ENCODE peak calls at places on chromosomes 11 and 22, in four cellular contexts. A is HepG2, B is K562, I is GM12878. S is an unnamed sample.

GRCh38 chr22:22157500-22157822 is 87.1 kb upstream of the VPREB1 start:
- DNase-seq in A (no peak), B (no peak), I (no peak), S (no peak)

GRCh38 chr22:17672417-17672991 is 33.9 kb downstream of the BCL2L13 start:
- DNase-seq in A (no peak), I (no peak), B (peak), S (no peak)

GRCh38 chr11:70732493-70733206 is 334.3 kb downstream of the CTTN start:
- DNase-seq in I (no peak), A (no peak), B (no peak), S (no peak)

GRCh38 chr11:129865701-129866100 is 29.7 kb downstream of the NFRKB start:
- DNase-seq in B (no peak), A (no peak), I (no peak), S (no peak)

GRCh38 chr11:10688401-10688800 is 5.2 kb downstream of the IRAG1 start:
- DNase-seq in B (peak), A (no peak), I (no peak), S (peak)

GRCh38 chr22:36853407-36854099 is 7.3 kb upstream of the NCF4 start:
- DNase-seq in B (peak), A (peak), I (no peak), S (peak)

GRCh38 chr11:118916842-118917388 is 8.8 kb downstream of the BCL9L start:
- DNase-seq in I (no peak), B (peak), A (peak), S (peak)

GRCh38 chr11:113974741-113975470 is at the start of gene HTR3A:
- DNase-seq in I (no peak), B (peak), A (peak), S (peak)

GRCh38 chr11:78351193-78351592 is 66.4 kb downstream of the GAB2 start:
- DNase-seq in I (no peak), A (no peak), B (no peak), S (peak)

GRCh38 chr22:43008509-43008908 is 6.4 kb downstream of the PACSIN2 start:
- DNase-seq in B (no peak), I (no peak), A (no peak), S (no peak)

GRCh38 chr11:103494491-103494890 is 385.3 kb downstream of the DYNC2H1 start:
- DNase-seq in B (no peak), I (no peak), A (no peak), S (no peak)

GRCh38 chr22:30245985-30246901 is at the start of gene LIF:
- DNase-seq in B (peak), I (no peak), A (no peak), S (peak)

GRCh38 chr22:37273126-37273845 is 9.0 kb upstream of the CYTH4 start:
- DNase-seq in I (no peak), B (peak), A (no peak), S (no peak)

GRCh38 chr11:119339581-119340334 is 925 bp downstream of the C1QTNF5 start:
- DNase-seq in A (peak), B (peak), I (no peak), S (peak)

GRCh38 chr22:43841742-43842141 is 20.6 kb downstream of the SULT4A1 start:
- DNase-seq in A (no peak), I (no peak), B (no peak), S (no peak)

GRCh38 chr11:33060271-33060670 is 20.9 kb downstream of the TCP11L1 start:
- DNase-seq in B (no peak), I (no peak), A (no peak), S (no peak)

GRCh38 chr11:132604446-132604845 is 927.9 kb downstream of the OPCML start:
- DNase-seq in A (no peak), I (no peak), B (no peak), S (no peak)

GRCh38 chr22:22060200-22061084 is 77.9 kb upstream of the TOP3B start:
- DNase-seq in A (peak), B (peak), I (no peak), S (peak)

GRCh38 chr22:45518580-45518991 is 15.9 kb downstream of the FBLN1 start:
- DNase-seq in I (no peak), A (peak), B (no peak), S (no peak)

GRCh38 chr11:15206791-15207190 is 92.1 kb downstream of the INSC start:
- DNase-seq in B (no peak), I (no peak), A (no peak), S (no peak)

GRCh38 chr11:29063630-29064361 is 953.0 kb downstream of the KCNA4 start:
- DNase-seq in I (no peak), B (no peak), A (no peak), S (no peak)

GRCh38 chr11:77091146-77091940 is 11.3 kb upstream of the OMP start:
- DNase-seq in A (peak), B (peak), I (no peak), S (peak)

GRCh38 chr22:37231406-37232139 is 12.5 kb downstream of the RAC2 start:
- DNase-seq in A (no peak), B (no peak), I (no peak), S (no peak)

GRCh38 chr11:1473011-1473628 is 13.5 kb downstream of the MOB2 start:
- DNase-seq in I (no peak), B (no peak), A (no peak), S (no peak)

GRCh38 chr11:71201936-71202597 is 50.3 kb downstream of the SHANK2 start:
- DNase-seq in B (no peak), A (no peak), I (no peak), S (no peak)

GRCh38 chr22:37254206-37254866 is 10.3 kb upstream of the RAC2 start:
- DNase-seq in A (no peak), I (no peak), B (no peak), S (no peak)

DNA sequence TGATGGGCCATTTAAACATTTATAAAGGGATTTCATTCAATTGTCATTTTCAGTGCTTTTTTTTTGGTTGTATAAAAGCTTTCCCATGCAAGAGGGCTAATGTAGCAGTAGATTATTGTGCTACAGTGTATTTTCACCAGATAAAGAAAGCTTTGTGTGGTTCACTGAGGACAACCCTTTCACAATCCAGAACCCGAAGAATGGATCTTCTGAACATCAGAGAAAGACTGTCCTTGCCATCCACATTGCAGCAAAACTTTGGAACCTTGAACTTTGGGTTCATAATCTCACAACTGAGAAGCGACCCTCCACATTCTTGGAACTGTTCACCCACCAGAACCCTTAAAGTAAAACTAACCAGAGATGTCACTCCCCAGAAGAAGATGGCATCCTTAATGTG is 9.3 kb downstream of the APOBEC3H start:
- DNase-seq in I (no peak), A (peak), B (no peak), S (no peak)
- TF ChIP-seq JUNB in I (no peak), A (no peak), B (no peak), S (no peak)

GRCh38 chr11:20004856-20005255 is 155.4 kb downstream of the DBX1 start:
- DNase-seq in I (no peak), B (no peak), A (no peak), S (no peak)

GRCh38 chr11:20000022-20000392 is 160.3 kb downstream of the DBX1 start:
- DNase-seq in A (no peak), B (no peak), I (no peak), S (no peak)

GRCh38 chr11:20000393-20001134 is 159.7 kb downstream of the DBX1 start:
- DNase-seq in B (no peak), A (peak), I (no peak), S (peak)

GRCh38 chr11:20003357-20003756 is 156.9 kb downstream of the DBX1 start:
- DNase-seq in I (no peak), A (no peak), B (no peak), S (no peak)

DNA sequence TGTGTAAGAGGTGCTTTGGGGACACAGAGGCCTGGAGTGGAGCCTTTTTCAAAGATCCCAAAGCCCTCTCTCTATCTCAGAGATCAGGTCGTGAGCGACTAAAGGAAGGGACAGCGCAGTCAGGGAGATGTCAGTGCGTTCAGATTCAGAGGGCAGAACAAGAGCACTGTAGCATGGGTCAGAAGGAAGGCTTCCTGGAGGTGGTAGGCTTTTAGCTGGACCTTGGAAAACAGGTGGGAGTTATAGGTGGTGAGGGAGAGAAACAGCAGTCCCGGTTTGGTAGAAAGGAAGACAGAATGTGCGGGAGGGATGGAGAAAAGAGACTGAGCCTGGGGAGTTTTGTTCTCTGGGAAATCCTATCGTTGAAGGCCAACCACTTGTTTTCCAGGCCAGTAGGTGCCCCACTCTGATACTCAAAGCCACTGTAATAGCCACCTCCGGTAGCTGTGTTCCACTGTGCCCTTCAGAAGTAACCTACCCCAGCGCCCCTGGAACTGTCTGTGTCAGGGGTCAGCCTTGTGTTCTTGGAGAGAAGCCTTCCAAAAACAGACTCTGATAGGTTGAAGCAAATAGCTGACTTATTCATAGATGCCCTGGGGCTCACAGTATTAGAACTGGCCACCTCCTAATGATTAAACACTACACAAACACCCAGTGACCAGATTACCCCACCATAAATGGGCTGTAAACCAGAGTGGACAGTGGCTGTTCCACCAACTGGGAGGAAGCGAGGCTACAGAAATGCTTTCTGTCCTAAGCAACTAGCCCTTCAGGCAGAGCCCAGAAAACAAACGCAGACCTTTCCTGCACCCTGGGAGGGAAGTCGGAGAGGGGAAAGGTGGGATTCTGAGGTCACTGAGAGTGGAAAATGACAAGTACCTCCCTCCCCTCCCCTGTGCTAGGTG is 157.7 kb downstream of the DBX1 start:
- DNase-seq in B (no peak), A (peak), I (no peak), S (no peak)
- H3K27ac ChIP-seq in B (no peak), A (peak), I (no peak), S (no peak)

GRCh38 chr11:117172678-117173421 is 5.7 kb upstream of the SIDT2 start:
- DNase-seq in B (peak), I (no peak), A (no peak), S (no peak)

GRCh38 chr11:117170210-117170609 is 8.3 kb upstream of the SIDT2 start:
- DNase-seq in A (no peak), I (no peak), B (no peak), S (no peak)

GRCh38 chr11:117171007-117171647 is 7.4 kb upstream of the SIDT2 start:
- DNase-seq in A (no peak), I (no peak), B (no peak), S (no peak)

GRCh38 chr11:117169726-117170125 is 8.8 kb upstream of the SIDT2 start:
- DNase-seq in A (no peak), I (no peak), B (no peak), S (no peak)

GRCh38 chr11:117171648-117172051 is 6.9 kb upstream of the SIDT2 start:
- DNase-seq in A (no peak), B (peak), I (no peak), S (no peak)
- TF ChIP-seq POLR2AphosphoS5 in A (no peak), B (peak), I (no peak), S (no peak)

DNA sequence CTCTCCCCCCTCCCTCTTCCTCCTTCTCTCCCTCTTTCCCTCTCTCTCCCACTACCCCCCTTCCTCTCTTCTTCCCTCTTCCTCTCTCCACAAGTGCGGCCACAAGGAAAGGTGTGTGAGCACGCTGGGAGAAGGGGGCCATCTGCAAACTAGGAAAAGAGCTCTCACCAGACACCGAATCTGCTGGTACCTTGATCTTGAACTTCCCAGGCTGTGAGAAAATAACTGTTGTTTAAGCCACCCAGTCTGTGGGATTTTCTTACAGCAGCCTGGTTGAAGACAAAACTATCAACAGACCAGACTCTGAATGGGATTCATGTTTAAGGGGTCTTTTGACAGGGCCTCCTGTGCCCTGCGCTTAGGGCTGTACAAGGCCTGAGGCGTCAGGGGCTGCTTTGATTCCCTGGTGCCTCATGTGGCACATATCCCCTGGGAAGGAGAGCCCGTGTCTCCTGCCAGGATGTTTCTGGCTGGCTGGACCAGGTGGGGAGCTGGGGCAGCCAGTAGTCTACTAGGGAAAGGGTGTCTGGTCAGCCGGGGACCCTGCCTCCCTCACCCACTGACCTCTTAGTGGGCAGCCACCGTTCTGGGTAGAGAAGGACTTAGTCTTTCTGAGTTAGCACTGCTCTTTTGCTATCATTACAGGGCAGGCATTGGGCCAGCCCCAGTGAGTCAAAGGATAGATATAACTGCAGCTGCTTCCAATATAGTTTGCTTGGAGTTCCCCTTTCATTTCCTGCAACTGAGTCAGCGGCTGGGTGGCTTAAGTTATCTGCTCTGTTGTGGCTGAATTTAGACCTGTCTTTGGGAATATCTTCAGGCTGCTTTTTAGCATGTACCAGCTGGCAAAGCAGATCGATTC is 6.2 kb downstream of the PANX1 start:
- DNase-seq in B (peak), I (no peak), A (no peak), S (no peak)
- TF ChIP-seq JUNB in B (no peak), I (no peak), A (no peak), S (no peak)

GRCh38 chr11:48087422-48087821 is 107.1 kb downstream of the PTPRJ start:
- DNase-seq in B (no peak), I (no peak), A (no peak), S (no peak)
- H3K27ac ChIP-seq in B (no peak), I (no peak), A (no peak), S (no peak)